ENCODE peak calls at places on chromosome 6, in nine cellular contexts. K, S, T, H, B, F, A, R and C are unnamed samples.

GRCh38 chr6:118284736-118285360 is 263.2 kb upstream of the PLN start:
- DNase-seq in B (peak; percentile 24), R (no peak), H (no peak), F (no peak), K (peak; percentile 8), A (no peak), T (peak; percentile 24), S (peak; percentile 52), C (no peak)

GRCh38 chr6:46964716-46965519 is 43.2 kb upstream of the ADGRF5 start:
- DNase-seq in K (no peak), S (no peak), H (no peak), B (no peak), R (no peak), F (peak; percentile 57), T (no peak), A (no peak), C (no peak)

GRCh38 chr6:453152-453551 is 61.6 kb downstream of the IRF4 start:
- DNase-seq in H (no peak), T (no peak), R (peak; percentile 48), B (peak; percentile 3), S (no peak), F (no peak), A (peak; percentile 63), K (no peak), C (no peak)

GRCh38 chr6:111618407-111618806 is 12.7 kb upstream of the TRAF3IP2 start:
- DNase-seq in F (no peak), A (no peak), T (no peak), S (no peak), H (no peak), B (no peak), R (no peak), K (no peak), C (no peak)

GRCh38 chr6:137799950-137800568 is 67.0 kb upstream of the TNFAIP3 start:
- DNase-seq in S (peak; percentile 67), H (no peak), F (peak; percentile 60), R (peak; percentile 82), T (peak; percentile 60), A (peak; percentile 75), B (peak; percentile 48), K (peak; percentile 13), C (no peak)

GRCh38 chr6:158703840-158704822 is 54.3 kb downstream of the SYTL3 start:
- DNase-seq in R (peak; percentile 94), S (peak; percentile 28), T (peak; percentile 57), F (peak; percentile 27), H (peak; percentile 83), B (peak; percentile 51), K (no peak), A (peak; percentile 80), C (peak; percentile 94)

GRCh38 chr6:41406821-41407787 is 71.7 kb downstream of the NCR2 start:
- DNase-seq in K (no peak), B (no peak), F (no peak), H (no peak), S (no peak), R (no peak), A (no peak), T (no peak), C (no peak)

GRCh38 chr6:163962627-163963117 is 548.2 kb downstream of the QKI start:
- DNase-seq in S (no peak), R (no peak), K (no peak), H (no peak), F (no peak), A (no peak), B (no peak), T (no peak), C (no peak)

GRCh38 chr6:73722318-73723060 is 26.5 kb downstream of the CD109 start:
- DNase-seq in S (peak; percentile 93), K (no peak), B (peak; percentile 89), F (peak; percentile 87), T (peak; percentile 75), H (no peak), A (no peak), R (no peak), C (no peak)

GRCh38 chr6:27834879-27835549 is 77.2 kb downstream of the OR2B2 start:
- DNase-seq in K (no peak), T (no peak), H (no peak), F (no peak), A (no peak), R (no peak), B (no peak), S (no peak), C (no peak)

GRCh38 chr6:126696921-126697693 is 357.2 kb downstream of the CENPW start:
- DNase-seq in F (no peak), T (no peak), S (no peak), R (no peak), H (no peak), A (no peak), B (peak; percentile 24), K (no peak), C (no peak)

GRCh38 chr6:24139080-24139479 is 13.1 kb downstream of the NRSN1 start:
- DNase-seq in H (no peak), T (no peak), B (no peak), F (no peak), K (no peak), R (no peak), S (no peak), A (no peak), C (no peak)

GRCh38 chr6:162344935-162345599 is 382.5 kb downstream of the PRKN start:
- DNase-seq in H (no peak), B (peak; percentile 27), A (no peak), T (peak; percentile 46), F (no peak), R (no peak), K (no peak), S (no peak), C (no peak)

DNA sequence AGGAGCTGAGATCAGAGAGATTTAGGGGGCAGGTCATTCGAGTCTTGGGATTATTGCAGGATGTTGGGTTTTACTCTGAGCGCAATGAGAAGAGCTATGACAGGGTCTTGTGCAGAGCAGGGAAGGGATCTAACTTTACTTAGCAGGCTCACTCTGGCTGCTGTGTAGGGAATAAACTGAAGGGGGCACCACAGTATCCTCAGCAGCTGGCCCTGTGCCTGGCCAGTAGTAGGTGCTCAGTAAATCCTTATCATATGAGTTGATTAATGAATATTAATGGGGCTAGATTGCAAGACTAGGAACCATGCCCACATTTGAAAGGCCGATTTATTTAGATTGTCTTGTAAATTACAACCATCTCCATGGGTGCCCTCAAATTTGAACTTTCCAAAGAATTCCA is 4.6 kb upstream of the MDGA1 start:
- DNase-seq in S (no peak), A (no peak), R (no peak), B (no peak), H (no peak), K (no peak), T (no peak), F (no peak), C (no peak)
- TF ChIP-seq CTCF in S (peak; percentile 10), A (no peak), R (no peak), B (no peak), H (no peak), K (no peak), T (no peak), F (peak; percentile 43), C (peak; percentile 12)

DNA sequence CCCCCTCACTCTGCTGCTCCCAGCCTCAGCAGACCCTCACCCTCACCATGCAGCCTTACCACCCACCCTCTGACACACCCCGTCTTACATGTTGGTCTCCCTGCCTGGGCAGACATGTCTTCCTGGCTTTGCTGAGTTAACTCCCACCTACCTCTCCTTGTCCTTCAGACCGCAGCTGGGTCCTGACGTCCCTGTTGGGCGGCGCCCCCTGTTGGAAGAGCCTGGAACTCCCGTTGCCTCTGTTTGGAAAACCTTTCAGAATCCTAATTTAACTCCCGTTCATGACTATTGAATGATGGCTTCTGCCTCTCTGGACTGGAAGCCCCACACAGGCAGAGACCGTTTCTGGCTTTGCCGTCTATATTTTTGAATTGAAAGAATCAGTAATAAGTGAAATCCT is 245.1 kb downstream of the MYLK4 start:
- DNase-seq in F (no peak), K (no peak), S (no peak), T (no peak), R (no peak), A (no peak), H (no peak), B (no peak), C (peak; percentile 82)
- TF ChIP-seq CTCF in F (peak; percentile 65), K (peak; percentile 27), S (peak; percentile 17), T (peak; percentile 36), R (no peak), A (no peak), H (no peak), B (no peak), C (peak; percentile 40)

GRCh38 chr6:19873031-19873430 is 35.9 kb downstream of the ID4 start:
- DNase-seq in F (no peak), S (no peak), K (no peak), T (no peak), B (no peak), R (no peak), A (no peak), H (no peak), C (no peak)
- TF ChIP-seq CTCF in F (peak; percentile 38), S (peak; percentile 33), K (no peak), T (peak; percentile 8), B (peak; percentile 17), R (no peak), A (no peak), H (no peak), C (peak; percentile 9)

DNA sequence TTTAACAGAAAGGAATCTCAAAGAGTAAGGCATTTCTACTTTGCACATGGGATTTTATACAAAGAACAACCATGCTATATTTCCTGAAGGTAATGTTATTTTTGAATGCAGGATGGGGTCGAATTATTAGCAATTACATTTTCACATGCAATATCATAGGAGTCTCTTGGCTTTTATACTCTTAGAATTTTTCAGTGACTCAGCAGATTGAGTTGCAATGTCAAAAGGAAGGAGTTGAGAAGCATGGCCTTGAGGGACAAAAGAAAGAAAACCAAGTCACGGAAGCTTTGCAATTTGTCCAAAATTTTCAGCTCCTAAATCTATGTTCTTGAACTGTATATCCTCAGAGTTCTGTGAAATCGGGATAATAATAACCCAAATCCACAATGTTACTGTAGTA is 181.1 kb downstream of the GRM1 start:
- DNase-seq in T (no peak), K (no peak), F (no peak), B (no peak), S (no peak), R (no peak), H (no peak), A (no peak), C (no peak)
- TF ChIP-seq CTCF in T (no peak), K (no peak), F (no peak), B (no peak), S (no peak), R (no peak), H (no peak), A (no peak), C (no peak)

GRCh38 chr6:167044696-167045095 is 45.5 kb downstream of the CEP43 start:
- DNase-seq in S (peak; percentile 44), F (peak; percentile 7), H (no peak), T (no peak), R (no peak), A (no peak), K (no peak), B (peak; percentile 5), C (no peak)
- TF ChIP-seq CTCF in S (peak; percentile 7), F (peak; percentile 26), H (no peak), T (no peak), R (no peak), A (no peak), K (no peak), B (no peak), C (no peak)

DNA sequence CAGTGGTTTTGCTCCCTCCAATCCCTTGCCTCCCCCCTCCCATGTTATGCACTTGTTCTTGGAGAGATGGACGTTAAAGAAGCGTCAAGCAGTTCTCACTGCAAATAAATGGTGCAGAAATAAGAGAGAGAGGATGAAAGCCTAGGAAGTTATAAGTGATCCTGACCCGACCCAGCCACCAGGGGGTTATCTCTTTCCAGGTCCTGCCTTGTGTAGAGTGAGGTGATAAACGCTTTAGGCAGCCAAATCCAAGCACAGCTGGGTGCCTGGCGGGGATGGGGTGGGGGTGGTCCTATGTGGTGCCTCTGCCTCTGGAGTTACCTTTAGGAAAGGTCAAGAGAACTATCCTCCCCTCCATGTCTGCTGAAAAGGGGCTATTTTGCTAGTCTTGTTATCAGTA is 9.1 kb upstream of the TFAP2A start:
- DNase-seq in F (no peak), T (no peak), K (no peak), B (no peak), A (no peak), S (no peak), R (no peak), H (no peak), C (no peak)
- TF ChIP-seq CTCF in F (peak; percentile 37), T (no peak), K (no peak), B (peak; percentile 30), A (no peak), S (peak; percentile 10), R (no peak), H (no peak), C (no peak)